ENCODE peak calls at places on chromosomes 12 and 14, in ten cellular contexts. X, K, E, C, W, Y, V, M, S and Z are unnamed samples.

GRCh38 chr14:90518941-90519256 is 122.1 kb downstream of the CALM1 start:
- DNase-seq in X (no peak), K (no peak), E (no peak), C (no peak), W (no peak), Y (no peak), V (no peak), M (peak; percentile 8), S (no peak), Z (no peak)

GRCh38 chr14:106417224-106418049 is 891.1 kb downstream of the TMEM121 start:
- DNase-seq in X (no peak), K (no peak), E (peak; percentile 34), C (no peak), W (no peak), Y (no peak), V (no peak), M (peak; percentile 90), S (no peak), Z (no peak)

GRCh38 chr14:37594916-37595808 is at the start of the genes FOXA1 and TTC6:
- DNase-seq in X (no peak), K (peak; percentile 46), E (no peak), C (no peak), W (no peak), Y (no peak), V (peak; percentile 82), M (peak; percentile 50), S (peak; percentile 16), Z (no peak)

GRCh38 chr14:105315211-105315721 is 718 bp downstream of the PACS2 start:
- DNase-seq in X (no peak), K (peak; percentile 42), E (peak; percentile 47), C (peak; percentile 21), W (no peak), Y (no peak), V (peak; percentile 76), M (peak; percentile 42), S (peak; percentile 36), Z (no peak)

GRCh38 chr12:105783983-105784947 is 354.5 kb downstream of the NUAK1 start:
- DNase-seq in X (no peak), K (no peak), E (no peak), C (no peak), W (no peak), Y (no peak), V (no peak), M (peak; percentile 97), S (no peak), Z (no peak)

GRCh38 chr14:102155150-102155549 is 15.5 kb downstream of the WDR20 start:
- DNase-seq in X (no peak), K (no peak), E (no peak), C (no peak), W (peak; percentile 60), Y (peak; percentile 19), V (no peak), M (no peak), S (peak; percentile 63), Z (no peak)

GRCh38 chr12:115456946-115457689 is 773.1 kb upstream of the TBX3 start:
- DNase-seq in X (no peak), K (peak; percentile 13), E (no peak), C (no peak), W (no peak), Y (no peak), V (no peak), M (no peak), S (no peak), Z (no peak)

GRCh38 chr12:15688202-15688736 is 100.9 kb downstream of the EPS8 start:
- DNase-seq in X (peak; percentile 76), K (no peak), E (peak; percentile 55), C (peak; percentile 71), W (no peak), Y (no peak), V (no peak), M (no peak), S (no peak), Z (no peak)

GRCh38 chr14:60514378-60515243 is 5.7 kb downstream of the SIX6 start:
- DNase-seq in X (no peak), K (no peak), E (peak; percentile 61), C (no peak), W (peak; percentile 8), Y (no peak), V (peak; percentile 67), M (no peak), S (no peak), Z (no peak)
- TF ChIP-seq CTCF in X (no peak), K (peak; percentile 32), E (peak; percentile 56), C (no peak), W (no peak), Y (no peak), V (peak; percentile 25), M (peak; percentile 25), S (peak; percentile 15), Z (peak; percentile 3)

GRCh38 chr14:60488175-60488574 is 2.3 kb upstream of the C14orf39 start:
- DNase-seq in X (no peak), K (no peak), E (no peak), C (no peak), W (no peak), Y (no peak), V (no peak), M (no peak), S (no peak), Z (no peak)
- TF ChIP-seq CTCF in X (peak; percentile 30), K (peak; percentile 29), E (no peak), C (no peak), W (no peak), Y (peak; percentile 56), V (no peak), M (no peak), S (peak; percentile 16), Z (no peak)

GRCh38 chr14:94701854-94702370 is 68.0 kb downstream of the GSC start:
- DNase-seq in X (no peak), K (no peak), E (no peak), C (no peak), W (no peak), Y (no peak), V (no peak), M (no peak), S (no peak), Z (no peak)

GRCh38 chr14:94710731-94711130 is 59.2 kb downstream of the GSC start:
- DNase-seq in X (no peak), K (no peak), E (no peak), C (no peak), W (no peak), Y (no peak), V (no peak), M (no peak), S (no peak), Z (no peak)

GRCh38 chr14:94702629-94703028 is 67.3 kb downstream of the GSC start:
- DNase-seq in X (no peak), K (peak; percentile 63), E (no peak), C (no peak), W (no peak), Y (no peak), V (no peak), M (no peak), S (no peak), Z (no peak)

GRCh38 chr14:94706132-94706531 is 63.8 kb downstream of the GSC start:
- DNase-seq in X (no peak), K (no peak), E (no peak), C (no peak), W (no peak), Y (no peak), V (no peak), M (no peak), S (no peak), Z (no peak)

DNA sequence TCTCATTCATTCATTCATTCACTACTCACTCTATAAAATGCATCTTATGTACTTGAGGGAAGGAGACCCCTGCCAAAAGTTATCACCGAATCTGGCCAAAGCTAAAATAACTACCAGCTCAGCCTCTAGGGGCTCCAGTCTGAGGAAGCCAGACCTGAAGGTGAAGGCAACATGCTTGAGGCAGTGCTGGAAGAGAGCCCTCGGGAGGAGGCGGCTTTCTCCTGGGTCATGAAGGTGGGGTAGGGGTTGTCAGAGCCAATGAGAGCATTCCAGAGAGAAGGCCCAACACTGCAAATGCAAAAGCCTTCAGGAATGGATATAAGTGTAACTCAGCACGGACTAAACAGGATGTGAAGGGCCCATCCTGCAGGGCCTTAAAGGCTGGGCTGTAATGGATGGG is 62.4 kb downstream of the GSC start:
- DNase-seq in X (no peak), K (no peak), E (no peak), C (no peak), W (no peak), Y (no peak), V (no peak), M (no peak), S (no peak), Z (no peak)
- TF ChIP-seq CTCF in X (no peak), K (no peak), E (no peak), C (no peak), W (peak; percentile 10), Y (no peak), V (no peak), M (no peak), S (no peak), Z (no peak)

GRCh38 chr12:25552681-25553080 is 402 bp downstream of the LMNTD1 start:
- DNase-seq in X (no peak), K (no peak), E (no peak), C (no peak), W (peak; percentile 78), Y (peak; percentile 81), V (no peak), M (no peak), S (peak; percentile 80), Z (no peak)

GRCh38 chr12:25553083-25553482 is at the start of gene LMNTD1:
- DNase-seq in X (no peak), K (no peak), E (no peak), C (no peak), W (peak; percentile 83), Y (peak; percentile 71), V (no peak), M (no peak), S (peak; percentile 88), Z (peak; percentile 32)

GRCh38 chr12:25558566-25558965 is 5.5 kb upstream of the LMNTD1 start:
- DNase-seq in X (no peak), K (no peak), E (no peak), C (no peak), W (peak; percentile 35), Y (no peak), V (no peak), M (no peak), S (no peak), Z (no peak)

GRCh38 chr12:25556136-25556535 is 3.1 kb upstream of the LMNTD1 start:
- DNase-seq in X (no peak), K (no peak), E (no peak), C (no peak), W (no peak), Y (no peak), V (no peak), M (no peak), S (no peak), Z (no peak)

DNA sequence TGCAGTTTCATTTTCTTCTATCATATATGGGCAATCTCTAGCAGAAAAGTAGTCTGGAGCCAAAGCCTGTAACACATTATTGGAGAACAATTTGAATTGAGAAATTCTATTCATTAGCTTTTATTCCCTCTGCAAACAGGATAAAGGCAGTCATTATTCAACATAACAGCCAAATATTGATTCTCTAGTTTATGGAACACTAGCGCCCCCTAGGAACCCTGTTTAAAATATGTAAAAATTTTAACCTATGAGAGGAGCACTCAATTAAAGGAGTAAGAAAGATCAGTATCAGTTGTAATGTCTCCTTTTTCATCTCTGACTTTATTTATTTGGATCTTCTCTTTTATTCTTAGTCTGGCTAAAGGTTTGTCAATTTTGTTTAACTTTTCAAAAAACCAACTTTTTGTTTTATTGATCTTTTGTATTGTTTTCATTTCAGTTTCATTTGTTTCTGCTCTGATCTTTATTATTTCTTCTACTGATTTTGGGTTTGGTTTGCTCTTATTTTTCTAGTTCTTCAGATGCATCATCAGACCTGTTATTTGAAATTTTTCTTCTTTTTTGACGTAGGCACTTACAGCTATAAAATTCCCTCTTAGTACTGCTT is 4.8 kb upstream of the LMNTD1 start:
- DNase-seq in X (no peak), K (peak; percentile 13), E (no peak), C (no peak), W (peak; percentile 14), Y (peak; percentile 60), V (no peak), M (peak; percentile 53), S (peak; percentile 69), Z (peak; percentile 14)
- TF ChIP-seq CTCF in X (peak; percentile 53), K (peak; percentile 24), E (no peak), C (no peak), W (peak; percentile 28), Y (peak; percentile 90), V (peak; percentile 23), M (peak; percentile 50), S (peak; percentile 48), Z (peak; percentile 45)